ENCODE peak calls at places on chromosomes 12 and 14, in eight cellular contexts. R is AG09319; J is GM04504; B is GM10248; A is HTR-8/SVneo; F is activated naive CD4-positive, alpha-beta T cell; S is psoas muscle; Q is NCI-H1092. M is an unnamed sample.

GRCh38 chr14:98651042-98651441 is 621.0 kb downstream of the BCL11B start:
- DNase-seq in J (no peak), F (no peak), R (no peak), A (no peak), B (no peak), Q (no peak), S (no peak), M (no peak)

GRCh38 chr12:106957617-106958016 is 1.9 kb downstream of the TMEM263 start:
- DNase-seq in J (no peak), A (no peak), B (no peak), F (no peak), R (no peak), S (no peak), Q (no peak), M (no peak)

GRCh38 chr12:10634427-10634826 is 21.0 kb upstream of the MAGOHB start:
- DNase-seq in R (no peak), B (no peak), Q (no peak), S (no peak), J (peak; percentile 69), A (peak; percentile 49), F (no peak), M (no peak)

GRCh38 chr12:3016191-3016590 is 57.0 kb downstream of the TEAD4 start:
- DNase-seq in F (no peak), A (peak; percentile 54), B (no peak), Q (no peak), J (no peak), S (peak; percentile 15), R (no peak), M (no peak)

GRCh38 chr12:68560823-68561422 is 49.8 kb upstream of the RAP1B start:
- DNase-seq in F (no peak), Q (no peak), J (peak; percentile 46), R (no peak), B (no peak), A (no peak), S (no peak), M (no peak)

GRCh38 chr12:132179431-132180362 is 35.4 kb downstream of the NOC4L start:
- DNase-seq in S (peak; percentile 36), J (no peak), A (no peak), F (no peak), B (no peak), Q (no peak), R (no peak), M (no peak)

GRCh38 chr14:59184396-59184795 is 4.1 kb upstream of the DAAM1 start:
- DNase-seq in A (no peak), R (no peak), J (no peak), B (no peak), S (no peak), F (no peak), Q (no peak), M (no peak)

GRCh38 chr12:54213084-54213483 is 24.3 kb upstream of the SMUG1 start:
- DNase-seq in Q (no peak), A (no peak), F (no peak), S (no peak), R (no peak), B (no peak), J (no peak), M (no peak)

M was measured in lower leg skin.